ENCODE peak calls at places on chromosome 20, in eight cellular contexts. C, E, M, Z, R, B, H and O are unnamed samples.

GRCh38 chr20:50306478-50307423 is 116.1 kb downstream of the CEBPB start:
- DNase-seq in M (no peak), H (no peak), R (no peak), C (no peak), B (no peak), E (no peak), Z (no peak), O (peak; percentile 70)

GRCh38 chr20:3744806-3745685 is 12.6 kb downstream of the HSPA12B start:
- DNase-seq in M (peak; percentile 54), E (peak; percentile 70), C (no peak), R (peak; percentile 99), B (peak; percentile 67), H (peak; percentile 82), Z (peak; percentile 70), O (no peak)

GRCh38 chr20:53668981-53669380 is 75.3 kb upstream of the ZNF217 start:
- DNase-seq in B (no peak), M (no peak), C (no peak), H (no peak), R (no peak), Z (no peak), E (no peak), O (no peak)

GRCh38 chr20:50515471-50516106 is 5.4 kb downstream of the PTPN1 start:
- DNase-seq in C (no peak), E (no peak), B (no peak), H (no peak), R (no peak), Z (no peak), M (no peak), O (no peak)

GRCh38 chr20:5844063-5844681 is 94.0 kb downstream of the SHLD1 start:
- DNase-seq in B (peak; percentile 63), R (no peak), E (no peak), H (no peak), Z (no peak), C (no peak), M (no peak), O (no peak)

GRCh38 chr20:58810116-58810878 is 40.4 kb downstream of the GNAS-AS1 start:
- DNase-seq in C (no peak), R (no peak), Z (no peak), E (no peak), M (no peak), H (no peak), B (no peak), O (no peak)

GRCh38 chr20:22374066-22374465 is 210.3 kb downstream of the FOXA2 start:
- DNase-seq in E (no peak), H (no peak), C (no peak), R (no peak), B (no peak), M (no peak), Z (no peak), O (no peak)

GRCh38 chr20:58645277-58645968 is 5.7 kb upstream of the STX16 start:
- DNase-seq in Z (no peak), E (no peak), H (no peak), B (no peak), R (no peak), C (no peak), M (no peak), O (peak; percentile 16)

GRCh38 chr20:23331951-23332350 is 18.6 kb upstream of the NXT1 start:
- DNase-seq in Z (no peak), R (no peak), M (no peak), C (no peak), E (no peak), H (no peak), B (no peak), O (no peak)

DNA sequence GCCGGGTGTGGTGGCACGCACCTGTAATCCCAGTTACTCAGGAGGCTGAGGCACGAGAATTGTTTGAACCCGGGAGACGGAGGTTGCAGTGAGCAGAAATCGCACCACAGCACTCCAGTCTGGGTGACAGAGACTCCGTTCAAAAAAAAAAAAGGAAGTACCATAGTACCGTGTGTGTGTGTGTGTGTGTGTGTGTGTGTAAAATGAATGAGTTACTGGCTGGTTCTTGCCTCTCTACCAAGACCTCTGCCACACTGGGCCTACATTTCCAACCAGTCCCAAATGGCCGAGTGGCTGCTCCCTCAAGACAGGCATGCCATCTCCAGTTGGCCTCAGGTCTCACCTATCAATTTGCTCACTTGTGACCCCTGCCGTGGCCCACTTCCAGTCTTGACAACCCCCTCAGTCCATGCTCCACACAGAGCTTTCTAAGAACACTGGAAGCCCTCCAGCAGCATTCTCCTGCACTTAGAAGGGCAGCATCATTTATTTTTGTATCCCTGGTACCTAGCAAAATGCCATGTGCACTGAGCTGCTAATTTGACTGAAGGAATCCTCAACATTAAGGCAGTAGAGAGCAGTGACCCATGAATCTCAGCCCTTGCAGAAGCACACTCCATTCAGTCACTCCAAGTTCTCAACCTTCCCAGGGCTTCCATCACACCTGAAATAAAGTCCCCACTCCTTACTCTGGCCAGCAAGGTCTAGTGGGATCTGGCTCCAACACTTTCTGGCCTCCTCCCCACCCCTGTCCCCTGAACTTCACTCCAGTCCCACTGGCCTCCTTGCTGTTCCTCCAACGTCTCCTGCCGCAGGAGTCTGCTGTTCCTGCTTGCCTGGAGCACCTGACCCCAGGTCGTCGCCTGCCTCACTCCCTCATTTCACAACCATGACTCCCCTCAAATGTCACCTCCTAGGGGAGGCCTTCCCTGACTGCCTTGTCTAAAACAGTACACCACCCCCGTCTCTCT is 29.9 kb downstream of the COX4I2 start:
- DNase-seq in B (no peak), Z (no peak), M (no peak), R (no peak), E (no peak), C (no peak), H (no peak), O (no peak)
- H3K4me3 ChIP-seq in B (no peak overlapping the region), Z (peak overlapping the region; percentile 30), M (no peak overlapping the region), R (no peak overlapping the region), E (no peak overlapping the region), C (no peak overlapping the region), H (no peak overlapping the region), O (no peak overlapping the region)

GRCh38 chr20:25477156-25477882 is 69.8 kb downstream of the GINS1 start:
- DNase-seq in R (no peak), C (no peak), H (no peak), B (no peak), M (no peak), Z (no peak), E (no peak), O (no peak)
- TF ChIP-seq CTCF in R (no peak), C (no peak), H (no peak), B (no peak), M (no peak), Z (no peak), E (no peak), O (no peak)

GRCh38 chr20:48190757-48191156 is 405.5 kb upstream of the SULF2 start:
- DNase-seq in H (no peak), B (no peak), Z (no peak), M (no peak), C (no peak), E (no peak), R (no peak), O (no peak)

GRCh38 chr20:48186447-48186846 is 401.2 kb upstream of the SULF2 start:
- DNase-seq in M (no peak), E (no peak), Z (no peak), H (no peak), R (no peak), B (no peak), C (no peak), O (no peak)

GRCh38 chr20:48186915-48187314 is 401.6 kb upstream of the SULF2 start:
- DNase-seq in M (no peak), E (no peak), H (no peak), B (no peak), Z (no peak), R (no peak), C (no peak), O (no peak)

GRCh38 chr20:48189177-48189576 is 403.9 kb upstream of the SULF2 start:
- DNase-seq in Z (no peak), M (no peak), R (peak; percentile 53), E (no peak), B (no peak), C (no peak), H (no peak), O (no peak)

DNA sequence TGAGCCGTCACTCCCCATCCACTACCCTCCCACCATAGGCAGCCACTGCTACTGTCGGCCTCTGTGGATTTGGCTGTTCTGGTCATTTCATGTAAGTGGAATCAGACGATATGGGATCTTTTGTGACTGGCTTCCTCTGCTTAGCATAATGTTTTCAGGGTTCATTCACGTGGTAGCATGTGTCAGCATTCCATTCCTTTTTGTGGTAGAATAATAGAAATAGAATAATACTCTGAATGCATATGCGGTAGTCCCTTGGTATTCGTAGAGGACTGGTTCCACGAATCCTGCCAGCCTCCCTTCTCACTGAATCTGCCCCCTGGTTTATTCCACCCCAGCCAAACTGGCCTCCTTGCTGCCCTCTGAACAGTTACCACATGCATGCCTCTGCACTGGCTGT is 402.6 kb upstream of the SULF2 start:
- DNase-seq in Z (no peak), H (no peak), B (no peak), M (no peak), C (no peak), R (no peak), E (no peak), O (no peak)
- H3K27ac ChIP-seq in Z (no peak overlapping the region), H (no peak overlapping the region), B (no peak overlapping the region), M (no peak overlapping the region), C (no peak overlapping the region), R (no peak overlapping the region), E (no peak overlapping the region), O (no peak overlapping the region)

GRCh38 chr20:1229541-1229940 is 3.7 kb downstream of the RAD21L1 start:
- DNase-seq in M (no peak), C (no peak), Z (no peak), H (no peak), E (no peak), B (no peak), R (no peak), O (no peak)

GRCh38 chr20:1225729-1226313 is at the start of gene RAD21L1:
- DNase-seq in B (peak; percentile 78), Z (peak; percentile 77), R (peak; percentile 81), M (peak; percentile 58), C (peak; percentile 21), E (no peak), H (peak; percentile 87), O (no peak)

GRCh38 chr20:1227121-1227582 is 1.3 kb downstream of the RAD21L1 start:
- DNase-seq in Z (no peak), B (no peak), M (no peak), H (no peak), C (no peak), E (no peak), R (no peak), O (no peak)

GRCh38 chr20:1224205-1224604 is 1.6 kb upstream of the RAD21L1 start:
- DNase-seq in C (no peak), M (no peak), H (no peak), R (no peak), B (no peak), Z (no peak), E (no peak), O (no peak)

DNA sequence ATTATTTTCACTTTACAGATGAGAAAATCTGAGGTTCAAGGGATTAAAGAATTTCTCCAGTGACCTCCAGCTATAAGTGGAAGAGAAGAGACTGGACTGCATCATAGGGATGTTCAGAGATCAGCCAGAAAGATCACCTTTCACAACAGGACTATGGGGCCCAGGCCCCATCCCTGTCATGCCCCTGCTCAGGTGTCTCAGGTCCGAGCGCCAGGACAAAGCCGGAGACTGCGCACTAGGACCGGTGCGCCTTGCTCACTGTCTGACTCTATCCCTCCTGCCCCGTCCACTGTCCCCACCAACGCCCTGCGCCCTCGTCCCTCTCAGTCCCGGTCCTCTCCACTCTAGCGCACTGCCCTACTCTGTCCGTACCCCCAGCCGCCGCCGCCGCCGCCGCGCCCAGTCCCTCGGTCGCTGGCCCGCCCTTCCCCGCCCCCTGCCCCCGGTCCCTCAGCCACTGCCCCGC is 548 bp upstream of the RAD21L1 start:
- DNase-seq in B (no peak), C (no peak), E (no peak), R (peak; percentile 91), Z (no peak), M (no peak), H (no peak), O (no peak)
- H3K4me3 ChIP-seq in B (no peak overlapping the region), C (peak overlapping the region; percentile 59), E (peak overlapping the region; percentile 82), R (peak overlapping the region; percentile 61), Z (peak overlapping the region; percentile 63), M (peak overlapping the region; percentile 49), H (peak overlapping the region; percentile 24), O (peak overlapping the region; percentile 76)